ENCODE peak calls at places on chromosomes 11 and 22, in seven cellular contexts. Q is adipocyte; I is body of pancreas; W is dorsolateral prefrontal cortex; M is CD8-positive, alpha-beta memory T cell; O is A549; Z is Peyer's patch. V is an unnamed sample.

GRCh38 chr11:118900535-118901384 is 17.1 kb downstream of the CXCR5 start:
- DNase-seq in M (no peak), W (no peak), O (no peak), Q (no peak), Z (peak; percentile 39), I (no peak), V (no peak)

GRCh38 chr11:81104051-81104450 is 1629.6 kb downstream of the FAM181B start:
- DNase-seq in W (no peak), I (no peak), O (no peak), Z (no peak), Q (no peak), M (no peak), V (no peak)

GRCh38 chr11:61693897-61694840 is 14.0 kb downstream of the DAGLA start:
- DNase-seq in Z (no peak), W (no peak), M (no peak), O (no peak), Q (no peak), I (peak; percentile 63), V (no peak)

GRCh38 chr22:46665151-46665695 is 45.0 kb downstream of the GRAMD4 start:
- DNase-seq in Z (no peak), I (no peak), O (no peak), Q (no peak), W (no peak), M (no peak), V (no peak)

GRCh38 chr22:29267462-29267857 is 321 bp downstream of the RHBDD3 start:
- DNase-seq in M (no peak), W (no peak), Z (no peak), O (no peak), I (no peak), Q (no peak), V (no peak)

GRCh38 chr11:110675548-110675947 is 36.7 kb downstream of the ARHGAP20 start:
- DNase-seq in M (no peak), W (no peak), Z (no peak), I (no peak), Q (no peak), O (no peak), V (no peak)

GRCh38 chr11:11501546-11502274 is 120.1 kb downstream of the GALNT18 start:
- DNase-seq in M (no peak), W (no peak), O (no peak), Q (no peak), I (no peak), Z (no peak), V (no peak)

GRCh38 chr11:102791271-102792036 is 6.5 kb downstream of the MMP1 start:
- DNase-seq in O (no peak), Q (no peak), W (no peak), Z (no peak), M (no peak), I (no peak), V (no peak)

GRCh38 chr11:57659669-57660068 is 2.1 kb downstream of the CLP1 start:
- DNase-seq in Q (no peak), O (no peak), I (no peak), Z (no peak), W (no peak), M (no peak), V (no peak)

GRCh38 chr11:43830928-43831440 is 49.6 kb upstream of the ALKBH3 start:
- DNase-seq in Q (peak; percentile 96), Z (no peak), O (peak; percentile 84), M (no peak), W (no peak), I (no peak), V (peak; percentile 99)

GRCh38 chr11:19730373-19730772 is 17.7 kb downstream of the NAV2 start:
- DNase-seq in Z (no peak), Q (no peak), I (peak; percentile 45), O (no peak), M (no peak), W (peak; percentile 75), V (no peak)

DNA sequence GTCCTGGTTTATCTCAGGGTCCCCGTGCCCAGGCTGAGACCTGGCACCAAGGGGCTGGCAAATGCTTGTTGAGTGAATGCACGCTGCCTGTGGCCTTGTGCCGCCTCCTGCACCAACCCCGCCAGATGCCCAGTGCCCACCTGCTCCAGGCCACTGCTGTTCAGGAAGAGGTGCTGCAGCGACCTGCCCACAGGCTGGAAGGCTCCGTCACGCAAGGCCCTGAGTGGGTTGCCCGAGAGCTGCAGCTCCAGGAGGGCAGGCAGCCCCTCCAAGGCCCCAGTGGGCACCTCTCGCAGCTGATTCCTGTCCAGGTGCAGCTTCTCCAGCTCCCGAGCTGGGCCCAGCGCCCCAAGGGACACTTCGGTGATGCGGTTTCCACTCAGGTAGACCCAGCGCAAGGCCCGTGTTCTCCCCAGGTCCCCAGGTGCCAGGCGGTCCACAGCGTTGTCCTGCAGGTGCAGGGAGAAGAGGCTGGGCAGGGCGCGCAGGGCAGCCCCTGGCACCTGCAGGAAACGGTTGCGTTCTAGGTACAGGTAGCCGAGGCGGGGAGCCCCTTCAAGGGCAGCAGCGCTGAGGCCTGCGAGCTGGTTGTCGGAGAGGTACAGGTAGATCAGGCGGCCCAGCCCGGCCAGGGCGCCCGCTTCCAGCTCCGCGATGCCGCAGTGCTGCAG is 3.6 kb downstream of the CHADL start:
- DNase-seq in O (no peak), M (no peak), Q (no peak), Z (peak; percentile 59), W (no peak), I (no peak), V (no peak)
- H3K4me3 ChIP-seq in O (no peak overlapping the region), M (peak overlapping the region; percentile 50), Q (peak overlapping the region; percentile 62), Z (peak overlapping the region; percentile 59), W (peak overlapping the region; percentile 56), I (no peak overlapping the region), V (peak overlapping the region; percentile 50)

DNA sequence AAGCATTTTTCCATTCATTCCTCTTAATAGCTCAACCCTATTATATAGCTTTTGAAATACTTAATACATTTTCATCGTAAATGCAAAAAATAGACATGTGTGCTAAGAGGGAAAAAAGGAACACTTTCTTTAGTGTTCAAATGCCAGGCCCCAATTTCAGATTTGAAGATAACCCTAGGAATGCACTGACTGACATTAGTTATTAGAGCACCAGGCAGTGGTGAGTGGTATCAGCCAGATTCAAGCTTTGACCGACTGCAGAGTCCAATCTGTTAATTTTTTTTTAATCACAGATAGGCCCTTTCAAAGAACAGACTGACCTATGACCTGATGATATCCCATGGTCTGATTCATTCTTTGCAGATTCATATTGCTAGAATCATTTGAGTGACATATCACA is 874.2 kb upstream of the CHORDC1 start:
- DNase-seq in Z (no peak), I (no peak), M (no peak), W (no peak), O (no peak), Q (no peak), V (no peak)
- H3K4me3 ChIP-seq in Z (no peak overlapping the region), I (no peak overlapping the region), M (no peak overlapping the region), W (no peak overlapping the region), O (no peak overlapping the region), Q (no peak overlapping the region), V (no peak overlapping the region)

GRCh38 chr11:2911088-2912037 is 17.9 kb downstream of the PHLDA2 start:
- DNase-seq in Z (peak; percentile 65), M (no peak), Q (no peak), O (no peak), I (peak; percentile 66), W (no peak), V (peak; percentile 51)

GRCh38 chr11:2908130-2908529 is 21.1 kb downstream of the PHLDA2 start:
- DNase-seq in O (no peak), I (no peak), Z (no peak), M (no peak), W (no peak), Q (no peak), V (no peak)

GRCh38 chr11:2912038-2912410 is 17.2 kb downstream of the PHLDA2 start:
- DNase-seq in Z (peak; percentile 67), M (no peak), O (no peak), I (peak; percentile 64), W (no peak), Q (no peak), V (peak; percentile 64)

GRCh38 chr11:2910401-2910955 is 18.7 kb downstream of the PHLDA2 start:
- DNase-seq in Z (no peak), W (no peak), O (no peak), Q (no peak), M (no peak), I (no peak), V (no peak)

GRCh38 chr11:2909145-2909914 is 19.9 kb downstream of the PHLDA2 start:
- DNase-seq in O (no peak), W (no peak), I (no peak), M (no peak), Q (no peak), Z (no peak), V (no peak)
- H3K4me3 ChIP-seq in O (no peak overlapping the region), W (no peak overlapping the region), I (no peak overlapping the region), M (no peak overlapping the region), Q (no peak overlapping the region), Z (no peak overlapping the region), V (no peak overlapping the region)

DNA sequence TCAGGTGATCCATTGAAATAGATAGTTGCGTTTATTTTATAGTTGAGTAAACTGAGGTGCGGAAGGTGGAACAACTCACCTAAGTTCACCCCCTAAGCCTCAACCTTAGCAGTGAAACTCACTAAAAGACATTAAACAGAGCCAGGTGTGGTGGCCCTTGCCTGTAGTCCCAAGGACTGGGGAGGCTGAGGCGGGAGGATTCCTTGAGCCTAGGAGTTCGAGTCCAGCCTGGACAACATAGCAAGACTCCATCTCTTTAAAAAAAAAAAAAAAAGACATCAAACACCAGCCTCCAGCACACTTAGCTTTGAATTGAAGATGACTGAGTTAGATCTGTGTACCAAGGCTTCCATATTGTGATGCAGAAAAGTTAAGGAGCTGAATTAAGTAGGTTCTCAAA is 845 bp upstream of the RAB36 start:
- DNase-seq in Z (no peak), O (no peak), I (no peak), W (no peak), M (no peak), Q (no peak), V (no peak)
- H3K4me3 ChIP-seq in Z (no peak overlapping the region), O (peak overlapping the region; percentile 56), I (no peak overlapping the region), W (peak overlapping the region; percentile 75), M (peak overlapping the region; percentile 40), Q (no peak overlapping the region), V (peak overlapping the region; percentile 20)

GRCh38 chr11:67006029-67006884 is 16.7 kb upstream of the SYT12 start:
- DNase-seq in I (no peak), W (no peak), M (no peak), Z (no peak), Q (no peak), O (peak; percentile 91), V (peak; percentile 79)
- H3K4me3 ChIP-seq in I (no peak overlapping the region), W (no peak overlapping the region), M (no peak overlapping the region), Z (no peak overlapping the region), Q (peak overlapping the region; percentile 56), O (no peak overlapping the region), V (peak overlapping the region; percentile 52)

GRCh38 chr11:34266987-34267386 is 90.8 kb downstream of the ABTB2 start:
- DNase-seq in M (no peak), O (no peak), I (no peak), W (peak; percentile 52), Q (no peak), Z (no peak), V (no peak)
- H3K4me3 ChIP-seq in M (no peak overlapping the region), O (no peak overlapping the region), I (no peak overlapping the region), W (peak overlapping the region; percentile 1), Q (no peak overlapping the region), Z (no peak overlapping the region), V (no peak overlapping the region)

V was measured in PC-9.